ENCODE peak calls at places on chromosomes 6 and 20, in nine cellular contexts. U is smooth muscle cell of the brain vasculature; W is amniotic stem cell; J is T-helper 17 cell; K is ascending aorta; T is head of caudate nucleus; N is AML-193; M is effector CD8-positive, alpha-beta T cell; G is stimulated activated CD8-positive, alpha-beta memory T cell treated with anti-CD3 and anti-CD28 coated beads, Interleukin-4, amount 100 ng/mL, for 4 hours. V is an unnamed sample.

GRCh38 chr20:63230800-63231268 is 4.9 kb upstream of the BIRC7 start:
- DNase-seq in T (peak), K (no peak), M (no peak), N (no peak), W (no peak), U (no peak), J (no peak), G (no peak), V (no peak)

GRCh38 chr6:150666071-150666470 is 66.4 kb downstream of the PLEKHG1 start:
- DNase-seq in T (no peak), U (peak), W (no peak), N (no peak), M (no peak), K (no peak), G (no peak), J (no peak), V (no peak)

GRCh38 chr6:38477680-38478260 is 162.0 kb downstream of the BTBD9 start:
- DNase-seq in U (no peak), K (no peak), N (peak), T (no peak), W (no peak), G (no peak), J (no peak), M (no peak), V (no peak)

GRCh38 chr20:63622096-63622495 is 4.8 kb downstream of the GMEB2 start:
- DNase-seq in T (no peak), M (no peak), G (no peak), U (no peak), J (no peak), N (no peak), K (no peak), W (no peak), V (no peak)

GRCh38 chr20:41165001-41165882 is 27.9 kb downstream of the PLCG1 start:
- DNase-seq in K (no peak), T (no peak), J (no peak), W (no peak), U (no peak), M (no peak), G (no peak), N (no peak), V (no peak)

GRCh38 chr6:149423946-149424440 is 23.9 kb downstream of the SUMO4 start:
- DNase-seq in J (no peak), W (no peak), G (no peak), T (no peak), U (no peak), M (no peak), N (no peak), K (no peak), V (no peak)

GRCh38 chr20:34316191-34316814 is 13.1 kb upstream of the AHCY start:
- DNase-seq in M (no peak), K (no peak), W (no peak), U (no peak), N (no peak), T (no peak), J (no peak), G (no peak), V (no peak)

GRCh38 chr6:165830761-165831160 is 167.7 kb upstream of the PDE10A start:
- DNase-seq in K (no peak), J (no peak), T (no peak), G (no peak), W (no peak), M (no peak), U (no peak), N (no peak), V (no peak)

GRCh38 chr6:151916680-151917164 is 109.2 kb downstream of the ESR1 start:
- DNase-seq in J (no peak), T (no peak), K (no peak), M (no peak), U (no peak), G (no peak), W (peak), N (no peak), V (no peak)

GRCh38 chr20:14536738-14537137 is 199.3 kb upstream of the FLRT3 start:
- DNase-seq in W (no peak), N (no peak), M (no peak), J (no peak), U (no peak), K (no peak), G (no peak), T (no peak), V (no peak)

GRCh38 chr20:46243707-46244628 is 64.3 kb downstream of the CDH22 start:
- DNase-seq in M (no peak), W (no peak), T (no peak), K (no peak), G (no peak), N (no peak), J (no peak), U (no peak), V (no peak)

GRCh38 chr20:23186808-23187207 is 100.7 kb upstream of the CD93 start:
- DNase-seq in M (no peak), U (no peak), G (no peak), W (no peak), J (no peak), T (no peak), K (no peak), N (no peak), V (no peak)

GRCh38 chr6:126372626-126373025 is 32.7 kb downstream of the CENPW start:
- DNase-seq in G (no peak), K (no peak), N (no peak), M (no peak), T (no peak), W (no peak), J (no peak), U (no peak), V (no peak)

GRCh38 chr6:151379933-151380847 is 11.2 kb downstream of the ZBTB2 start:
- DNase-seq in G (no peak), M (no peak), U (no peak), W (no peak), J (no peak), N (peak), T (no peak), K (peak), V (no peak)

GRCh38 chr6:149318581-149319286 is 1.2 kb downstream of the TAB2 start:
- DNase-seq in M (no peak), N (no peak), W (no peak), U (no peak), G (no peak), T (no peak), J (no peak), K (no peak), V (no peak)

V was measured in AG04450.